ENCODE peak calls at places on chromosomes 4 and X, in five cellular contexts. F is endodermal cell, B is heart left ventricle, Y is stomach, T is spleen. R is an unnamed sample.
A peak's percentile ranks its signal among the peaks of the same experiment; 100 is the strongest.

GRCh38 chrX:139126493-139126892 is 404.0 kb upstream of the F9 start:
- DNase-seq in F (peak; percentile 80), B (no peak), Y (peak; percentile 57), T (no peak), R (no peak)

GRCh38 chr4:94262163-94263016 is 54.7 kb downstream of the SMARCAD1 start:
- DNase-seq in F (no peak), B (no peak), Y (no peak), T (no peak), R (no peak)

GRCh38 chr4:103076777-103077347 is 301 bp upstream of the SLC9B2 start:
- DNase-seq in F (no peak), B (no peak), Y (no peak), T (no peak), R (no peak)

GRCh38 chr4:95124906-95125504 is 367.2 kb downstream of the BMPR1B start:
- DNase-seq in F (peak; percentile 75), B (peak; percentile 10), Y (no peak), T (no peak), R (no peak)

GRCh38 chrX:130393451-130394074 is 8.1 kb upstream of the GPR119 start:
- DNase-seq in F (peak; percentile 83), B (peak; percentile 9), Y (peak; percentile 56), T (no peak), R (no peak)

GRCh38 chr4:72567821-72568620 is 1.0 kb downstream of the ADAMTS3 start:
- DNase-seq in F (peak; percentile 94), B (peak; percentile 55), Y (peak; percentile 40), T (peak; percentile 84), R (peak; percentile 68)

GRCh38 chr4:8647626-8648025 is 55.1 kb downstream of the CPZ start:
- DNase-seq in F (peak; percentile 45), B (no peak), Y (peak; percentile 17), T (peak; percentile 47), R (peak; percentile 23)

GRCh38 chrX:123274796-123275195 is 90.7 kb downstream of the GRIA3 start:
- DNase-seq in F (no peak), B (no peak), Y (no peak), T (no peak), R (no peak)

GRCh38 chr4:109730294-109731051 is 603 bp upstream of the PLA2G12A start:
- DNase-seq in F (no peak), B (peak; percentile 46), Y (peak; percentile 57), T (peak; percentile 87), R (peak; percentile 50)

GRCh38 chrX:154411981-154412340 is 622 bp downstream of the TAFAZZIN start:
- DNase-seq in F (peak; percentile 87), B (peak; percentile 67), Y (peak; percentile 67), T (peak; percentile 91), R (no peak)

GRCh38 chr4:63937961-63938360 is 471.3 kb downstream of the TECRL start:
- DNase-seq in F (no peak), B (no peak), Y (no peak), T (no peak), R (no peak)

GRCh38 chrX:49071877-49072711 is 1.7 kb downstream of the PRAF2 start:
- DNase-seq in F (peak; percentile 90), B (peak; percentile 74), Y (peak; percentile 87), T (no peak), R (no peak)

GRCh38 chrX:37361596-37361995 is 12.4 kb downstream of the PRRG1 start:
- DNase-seq in F (no peak), B (no peak), Y (no peak), T (no peak), R (no peak)

GRCh38 chr4:74365761-74366160 is 816 bp downstream of the EREG start:
- DNase-seq in F (peak; percentile 68), B (no peak), Y (peak; percentile 45), T (peak; percentile 59), R (no peak)

GRCh38 chr4:173937871-173938270 is 345.6 kb downstream of the FBXO8 start:
- DNase-seq in F (no peak), B (no peak), Y (no peak), T (no peak), R (no peak)

GRCh38 chr4:101064541-101065180 is 282.7 kb downstream of the PPP3CA start:
- DNase-seq in F (no peak), B (no peak), Y (no peak), T (no peak), R (no peak)

GRCh38 chr4:145887241-145887964 is 51.2 kb downstream of the ZNF827 start:
- DNase-seq in F (peak; percentile 64), B (peak; percentile 25), Y (no peak), T (no peak), R (no peak)

GRCh38 chr4:5158825-5159224 is 107.5 kb downstream of the STK32B start:
- DNase-seq in F (no peak), B (no peak), Y (no peak), T (no peak), R (no peak)

GRCh38 chrX:9687899-9688298 is 77.7 kb downstream of the GPR143 start:
- DNase-seq in F (no peak), B (no peak), Y (no peak), T (no peak), R (no peak)

GRCh38 chr4:47031011-47031678 is at the start of gene GABRB1:
- DNase-seq in F (peak; percentile 91), B (peak; percentile 33), Y (peak; percentile 70), T (no peak), R (peak; percentile 42)

GRCh38 chr4:57187241-57187640 is 77.1 kb upstream of the IGFBP7 start:
- DNase-seq in F (no peak), B (no peak), Y (no peak), T (no peak), R (no peak)

GRCh38 chr4:124484008-124484407 is 228.5 kb downstream of the ANKRD50 start:
- DNase-seq in F (no peak), B (no peak), Y (no peak), T (no peak), R (no peak)

GRCh38 chrX:15474058-15474457 is 19.1 kb downstream of the PIR start:
- DNase-seq in F (no peak), B (no peak), Y (no peak), T (no peak), R (no peak)

GRCh38 chrX:40792433-40792832 is 57.1 kb upstream of the MED14 start:
- DNase-seq in F (no peak), B (no peak), Y (no peak), T (no peak), R (no peak)

GRCh38 chrX:11341274-11342256 is 48.4 kb downstream of the AMELX start:
- DNase-seq in F (no peak), B (peak; percentile 27), Y (peak; percentile 56), T (no peak), R (peak; percentile 65)

GRCh38 chr4:145824469-145824868 is 114.2 kb downstream of the ZNF827 start:
- DNase-seq in F (peak; percentile 74), B (no peak), Y (no peak), T (no peak), R (no peak)

GRCh38 chrX:34810364-34810763 is 132.2 kb upstream of the FAM47B start:
- DNase-seq in F (no peak), B (no peak), Y (no peak), T (no peak), R (no peak)

GRCh38 chrX:111123606-111124179 is 27.7 kb downstream of the PAK3 start:
- DNase-seq in F (no peak), B (no peak), Y (no peak), T (no peak), R (no peak)

GRCh38 chr4:31059753-31060522 is 339.8 kb downstream of the PCDH7 start:
- DNase-seq in F (no peak), B (no peak), Y (no peak), T (no peak), R (no peak)

GRCh38 chrX:1242901-1243402 is 25.7 kb upstream of the CSF2RA start:
- DNase-seq in F (peak; percentile 82), B (no peak), Y (no peak), T (peak; percentile 48), R (peak; percentile 51)

GRCh38 chrX:48854898-48855297 is 19.5 kb upstream of the PCSK1N start:
- DNase-seq in F (peak; percentile 53), B (no peak), Y (no peak), T (no peak), R (no peak)

GRCh38 chr4:37892641-37893040 is 1.8 kb downstream of the TBC1D1 start:
- DNase-seq in F (no peak), B (no peak), Y (no peak), T (peak; percentile 86), R (no peak)

GRCh38 chr4:54281060-54281781 is 52.1 kb downstream of the PDGFRA start:
- DNase-seq in F (no peak), B (peak; percentile 87), Y (peak; percentile 92), T (no peak), R (peak; percentile 71)

GRCh38 chrX:68183612-68184214 is 249.6 kb downstream of the OPHN1 start:
- DNase-seq in F (no peak), B (no peak), Y (no peak), T (no peak), R (no peak)
- TF ChIP-seq CTCF in F (peak; percentile 73), B (no peak), Y (no peak), T (peak; percentile 20), R (peak; percentile 54)

DNA sequence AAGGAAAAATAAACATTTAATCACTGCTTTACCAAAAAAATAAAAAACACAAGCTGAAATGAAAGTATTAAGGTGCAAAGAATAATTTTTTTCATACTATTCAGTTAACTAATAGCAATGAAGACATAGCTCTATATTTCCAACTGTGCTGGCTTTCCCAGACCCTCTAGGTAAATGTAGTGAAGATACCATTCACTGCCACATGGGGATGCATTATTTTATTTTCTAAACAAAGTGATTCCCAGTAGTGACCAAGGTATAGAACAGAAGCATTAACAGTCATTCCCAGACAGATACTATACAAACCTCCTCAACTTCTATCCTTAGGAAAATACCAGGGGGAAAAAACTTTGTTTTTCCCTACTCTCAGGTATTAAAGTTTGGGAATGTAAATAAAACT is 39.4 kb downstream of the ANTXR2 start:
- DNase-seq in F (no peak), B (no peak), Y (no peak), T (no peak), R (no peak)
- TF ChIP-seq CTCF in F (peak; percentile 58), B (no peak), Y (no peak), T (no peak), R (peak; percentile 32)

GRCh38 chr4:158714937-158715336 is 8.3 kb downstream of the PPID start:
- DNase-seq in F (no peak), B (no peak), Y (no peak), T (no peak), R (no peak)

GRCh38 chr4:158715787-158716186 is 7.4 kb downstream of the PPID start:
- DNase-seq in F (no peak), B (no peak), Y (no peak), T (no peak), R (no peak)

DNA sequence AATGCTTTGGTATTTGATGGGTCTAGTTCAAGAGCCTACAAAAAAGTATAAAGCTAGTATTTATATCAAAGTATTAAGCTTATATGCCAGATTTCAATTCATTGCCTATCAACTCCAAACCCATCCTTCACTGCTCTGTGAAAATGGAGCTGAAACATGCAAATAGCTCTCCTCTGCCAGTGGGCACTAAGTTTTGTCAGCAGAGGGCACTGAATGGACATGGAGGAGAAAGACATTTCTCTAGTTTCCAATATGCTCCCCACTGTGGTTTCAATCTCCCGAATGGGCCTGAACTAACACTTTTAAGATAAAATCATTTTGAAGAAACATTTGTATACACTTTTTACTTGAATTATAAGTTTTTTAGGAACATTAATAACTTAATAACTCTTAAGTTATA is 12.4 kb downstream of the PPID start:
- DNase-seq in F (no peak), B (no peak), Y (no peak), T (no peak), R (no peak)
- TF ChIP-seq CTCF in F (peak; percentile 35), B (peak; percentile 10), Y (no peak), T (no peak), R (peak; percentile 38)

DNA sequence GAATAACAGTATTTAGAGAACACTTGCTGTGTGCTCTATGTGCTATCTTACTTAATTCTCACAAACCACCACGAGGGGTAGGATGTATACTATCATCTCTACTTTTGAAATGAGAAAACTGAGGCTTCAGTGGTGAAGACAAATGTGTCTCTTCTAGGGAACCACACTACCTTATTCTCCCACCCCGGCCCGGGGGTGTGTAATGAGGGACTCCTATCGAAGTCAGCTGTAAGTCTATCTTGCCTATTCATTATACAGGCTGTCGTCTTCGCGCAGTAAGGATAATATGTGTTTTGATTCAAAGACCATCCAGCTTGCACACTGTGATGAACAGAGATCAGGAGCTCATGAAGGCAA is 1.1 kb downstream of the NOP14 start:
- DNase-seq in F (no peak), B (no peak), Y (no peak), T (peak; percentile 76), R (no peak)
- TF ChIP-seq CTCF in F (no peak), B (no peak), Y (no peak), T (no peak), R (no peak)